ENCODE peak calls at places on chromosomes 16 and 17, in four cellular contexts. V, W, Z and A are unnamed samples.

GRCh38 chr17:79563237-79564013 is 47.4 kb downstream of the RBFOX3 start:
- DNase-seq in V (no peak), W (no peak), Z (no peak), A (no peak)

GRCh38 chr16:67718668-67719047 is 458 bp downstream of the GFOD2 start:
- DNase-seq in V (no peak), W (no peak), Z (no peak), A (no peak)

GRCh38 chr16:57178793-57179212 is 7.0 kb downstream of the PSME3IP1 start:
- DNase-seq in V (no peak), W (no peak), Z (no peak), A (no peak)

GRCh38 chr16:65120811-65121721 is 797 bp downstream of the CDH11 start:
- DNase-seq in V (no peak), W (peak), Z (no peak), A (no peak)

GRCh38 chr16:71883849-71884638 is at the start of gene ZNF821:
- DNase-seq in V (no peak), W (peak), Z (peak), A (peak)

GRCh38 chr17:2598166-2598565 is 4.7 kb downstream of the PAFAH1B1 start:
- DNase-seq in V (no peak), W (no peak), Z (no peak), A (no peak)

GRCh38 chr17:1110844-1111598 is 68.8 kb downstream of the ABR start:
- DNase-seq in V (no peak), W (peak), Z (no peak), A (no peak)

GRCh38 chr17:4968166-4968915 is 724 bp upstream of the SPAG7 start:
- DNase-seq in V (no peak), W (peak), Z (no peak), A (peak)

GRCh38 chr17:4900231-4901107 is 1.1 kb downstream of the C17orf107 start:
- DNase-seq in V (no peak), W (no peak), Z (no peak), A (no peak)

GRCh38 chr17:48194097-48194550 is 86.6 kb downstream of the SNX11 start:
- DNase-seq in V (no peak), W (no peak), Z (no peak), A (no peak)

GRCh38 chr16:11515540-11516430 is 70.9 kb downstream of the LITAF start:
- DNase-seq in V (no peak), W (no peak), Z (no peak), A (no peak)

GRCh38 chr17:59666235-59666634 is 41.0 kb downstream of the PTRH2 start:
- DNase-seq in V (no peak), W (no peak), Z (no peak), A (no peak)

GRCh38 chr16:87276091-87276561 is 41.1 kb downstream of the C16orf95 start:
- DNase-seq in V (no peak), W (no peak), Z (no peak), A (no peak)

GRCh38 chr16:88516666-88517065 is 53.5 kb upstream of the ZC3H18 start:
- DNase-seq in V (no peak), W (no peak), Z (no peak), A (no peak)

GRCh38 chr17:8835106-8835505 is 32.4 kb downstream of the PIK3R6 start:
- DNase-seq in V (no peak), W (no peak), Z (no peak), A (no peak)

GRCh38 chr17:1939979-1940809 is 84.9 kb downstream of the RTN4RL1 start:
- DNase-seq in V (no peak), W (peak), Z (no peak), A (no peak)

GRCh38 chr16:84826558-84826941 is 6.8 kb downstream of the CRISPLD2 start:
- DNase-seq in V (no peak), W (peak), Z (no peak), A (no peak)

GRCh38 chr17:6508519-6509294 is 47.6 kb downstream of the PITPNM3 start:
- DNase-seq in V (no peak), W (no peak), Z (no peak), A (no peak)

GRCh38 chr16:28263305-28263704 is 29.0 kb upstream of the SBK1 start:
- DNase-seq in V (no peak), W (no peak), Z (no peak), A (no peak)

GRCh38 chr16:27591837-27592236 is 41.9 kb downstream of the KATNIP start:
- DNase-seq in V (no peak), W (no peak), Z (no peak), A (no peak)

GRCh38 chr17:27873746-27874145 is 19.4 kb downstream of the LYRM9 start:
- DNase-seq in V (no peak), W (no peak), Z (no peak), A (no peak)

GRCh38 chr17:80025796-80026195 is 9.9 kb downstream of the TBC1D16 start:
- DNase-seq in V (no peak), W (no peak), Z (no peak), A (no peak)

GRCh38 chr17:57043276-57043675 is 41.8 kb upstream of the AKAP1 start:
- DNase-seq in V (no peak), W (no peak), Z (no peak), A (no peak)

GRCh38 chr16:1323296-1324239 is 9.9 kb upstream of the BAIAP3 start:
- DNase-seq in V (no peak), W (no peak), Z (no peak), A (no peak)

GRCh38 chr17:76293106-76293505 is 15.0 kb downstream of the QRICH2 start:
- DNase-seq in V (no peak), W (no peak), Z (no peak), A (no peak)

GRCh38 chr17:50604470-50604869 is 30.2 kb upstream of the ABCC3 start:
- DNase-seq in V (no peak), W (peak), Z (no peak), A (no peak)

GRCh38 chr17:55710410-55710809 is 12.3 kb downstream of the TMEM100 start:
- DNase-seq in V (no peak), W (no peak), Z (no peak), A (no peak)

GRCh38 chr16:68564367-68564985 is 25.4 kb downstream of the ZFP90 start:
- DNase-seq in V (no peak), W (no peak), Z (no peak), A (no peak)

GRCh38 chr16:67833035-67833417 is 9.1 kb upstream of the THAP11 start:
- DNase-seq in V (no peak), W (no peak), Z (no peak), A (peak)

GRCh38 chr16:66427871-66428681 is 981 bp downstream of the BEAN1 start:
- DNase-seq in V (no peak), W (peak), Z (no peak), A (no peak)

GRCh38 chr17:77287432-77288068 is 146.8 kb downstream of the SEC14L1 start:
- DNase-seq in V (no peak), W (peak), Z (no peak), A (no peak)

GRCh38 chr16:46690281-46691178 is 1.1 kb downstream of the ORC6 start:
- DNase-seq in V (no peak), W (no peak), Z (no peak), A (no peak)

GRCh38 chr16:11035096-11035495 is 90.7 kb downstream of the CLEC16A start:
- DNase-seq in V (no peak), W (no peak), Z (no peak), A (no peak)

GRCh38 chr17:45022288-45022648 is 29.2 kb downstream of the DCAKD start:
- DNase-seq in V (no peak), W (no peak), Z (no peak), A (no peak)

GRCh38 chr17:50372708-50373556 is at the start of the genes EME1 and MRPL27:
- DNase-seq in V (peak), W (peak), Z (peak), A (peak)

DNA sequence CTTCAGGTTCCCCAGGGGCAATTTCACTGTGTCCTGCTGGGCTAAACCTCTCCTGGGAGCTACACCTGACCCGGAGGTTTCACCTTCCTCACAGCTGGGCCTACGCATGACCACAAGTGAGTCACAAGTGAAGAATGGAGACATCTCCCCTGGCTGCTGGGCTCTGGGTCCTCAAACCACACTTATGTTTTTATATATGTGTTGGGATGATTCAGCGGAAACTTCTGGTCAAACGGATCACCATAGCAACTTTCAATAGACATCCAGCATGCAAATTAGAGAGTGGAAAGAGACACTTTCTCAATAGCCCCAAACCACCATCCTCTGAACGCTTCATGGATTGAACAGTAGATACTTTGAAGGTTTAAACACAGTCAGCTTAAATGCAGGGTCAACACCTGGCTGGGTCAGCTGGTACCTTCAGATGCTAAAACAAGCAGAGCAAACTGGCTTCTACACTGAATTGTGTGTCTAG is 28.0 kb upstream of the MAF start:
- DNase-seq in V (peak), W (no peak), Z (no peak), A (no peak)
- TF ChIP-seq NRF1 in V (no peak), W (no peak), Z (no peak), A (no peak)

DNA sequence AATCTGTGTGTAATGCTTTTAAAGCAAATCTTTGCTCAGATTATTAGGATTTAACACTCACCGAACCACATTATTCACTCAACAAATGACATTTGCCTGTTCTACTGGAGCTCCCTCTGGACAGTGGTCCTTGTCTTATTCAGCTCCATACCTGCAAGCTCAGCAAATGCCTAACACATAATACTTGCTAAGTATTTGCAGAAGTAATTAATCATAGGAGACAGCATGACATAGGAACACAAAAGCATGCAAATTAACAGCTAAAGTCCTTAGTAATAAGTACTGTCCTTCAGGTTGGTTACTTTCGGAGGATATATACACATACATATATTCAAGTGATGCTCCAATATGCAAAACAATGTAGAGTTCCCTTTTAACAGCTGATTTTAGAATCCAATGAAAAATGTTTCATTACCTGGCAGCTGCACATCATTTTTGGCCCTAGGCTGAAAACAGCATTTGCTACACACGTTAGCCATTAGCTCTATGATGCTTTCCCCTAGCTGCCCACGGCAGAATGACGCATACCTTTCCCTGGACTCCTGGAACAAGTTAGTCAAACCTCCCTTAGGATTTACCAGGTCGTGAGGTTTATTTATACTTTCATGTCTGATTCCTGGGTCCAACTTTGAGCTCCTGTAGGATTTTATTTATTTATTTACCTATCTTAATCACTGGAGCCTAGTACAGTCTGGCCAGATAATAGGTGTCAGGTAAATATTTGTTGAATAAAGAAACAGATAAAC is 8.6 kb downstream of the BRD7 start:
- DNase-seq in V (no peak), W (no peak), Z (no peak), A (no peak)
- TF ChIP-seq NRF1 in V (no peak), W (no peak), Z (no peak), A (no peak)

DNA sequence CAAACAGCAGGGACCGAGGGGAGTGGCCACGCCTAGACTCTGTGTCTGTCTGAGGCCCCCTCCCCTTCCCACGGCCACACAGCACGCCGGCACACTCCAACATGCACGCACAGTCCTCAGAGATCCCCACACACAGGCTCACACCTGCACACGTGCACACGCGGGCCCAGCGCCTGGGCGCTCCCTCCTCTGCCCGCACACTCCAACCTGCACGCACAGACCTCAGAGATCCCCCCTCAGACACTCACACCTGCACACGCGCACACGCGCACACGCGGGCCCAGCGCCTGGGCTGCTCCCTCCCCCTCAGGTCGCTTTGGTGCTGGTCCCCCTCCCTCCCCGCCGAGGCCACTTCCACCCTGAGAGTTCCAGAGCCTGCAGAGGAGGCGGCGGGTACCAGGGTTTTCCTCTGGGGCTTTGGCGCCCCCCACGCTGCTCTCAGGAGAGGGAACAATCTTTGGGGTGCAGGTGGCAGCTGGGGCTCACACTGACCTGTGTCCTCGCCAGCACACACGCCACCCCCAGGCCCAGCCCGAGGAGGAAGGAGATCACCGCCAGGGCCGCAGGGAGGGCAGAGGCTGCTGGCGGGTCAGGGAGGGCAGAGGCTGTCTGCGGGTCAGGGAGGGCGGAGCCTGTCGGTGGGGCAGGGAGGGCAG is 1.6 kb downstream of the CD7 start:
- DNase-seq in V (no peak), W (no peak), Z (no peak), A (no peak)
- TF ChIP-seq NRF1 in V (no peak), W (no peak), Z (no peak), A (no peak)

GRCh38 chr16:50285406-50286003 is 19.2 kb downstream of the ADCY7 start:
- DNase-seq in V (no peak), W (no peak), Z (no peak), A (no peak)

GRCh38 chr16:50282955-50283631 is 16.7 kb downstream of the ADCY7 start:
- DNase-seq in V (no peak), W (no peak), Z (no peak), A (no peak)

GRCh38 chr16:50282010-50282538 is 15.7 kb downstream of the ADCY7 start:
- DNase-seq in V (peak), W (no peak), Z (no peak), A (peak)

GRCh38 chr16:50286681-50287080 is 20.3 kb downstream of the ADCY7 start:
- DNase-seq in V (no peak), W (no peak), Z (no peak), A (no peak)

DNA sequence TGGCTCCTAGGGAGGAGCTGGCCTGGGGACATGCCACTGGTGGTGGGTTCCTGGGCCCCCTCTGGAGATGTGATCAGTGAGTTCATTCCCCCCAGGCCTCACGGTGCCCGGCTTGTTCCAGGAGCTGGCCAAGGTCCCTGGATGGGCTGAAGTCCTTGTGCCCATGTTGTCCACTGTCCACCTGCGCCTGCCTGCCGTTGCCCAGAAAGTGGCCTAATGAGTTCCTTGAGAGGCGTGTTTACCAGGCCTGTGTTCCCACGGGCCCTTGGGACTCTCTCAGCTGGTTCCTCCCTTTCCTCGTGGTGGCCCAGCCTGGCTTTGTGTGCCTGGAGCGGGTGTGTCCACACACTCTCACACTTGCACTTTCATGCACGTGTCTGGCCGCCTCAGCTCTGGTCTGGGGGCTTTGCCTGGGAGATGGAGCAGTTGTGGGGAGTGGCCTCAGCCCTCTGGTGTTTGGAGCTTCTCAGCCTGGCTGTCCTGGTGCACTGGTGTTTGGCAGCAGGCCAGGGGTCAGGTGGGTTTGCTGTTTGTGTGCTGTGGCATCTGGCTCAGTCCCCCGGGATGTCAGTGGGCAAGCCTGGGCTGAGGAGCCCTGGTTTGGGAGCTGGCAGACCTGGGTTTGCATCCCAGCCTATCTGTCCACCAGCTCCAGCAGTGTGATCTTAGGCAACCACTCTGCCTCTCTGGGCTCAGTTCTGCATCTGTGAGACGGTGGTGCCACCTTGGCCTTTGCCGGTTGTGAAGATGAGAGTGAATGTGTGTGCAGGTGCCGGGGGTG is 18.0 kb downstream of the ADCY7 start:
- DNase-seq in V (no peak), W (peak), Z (no peak), A (no peak)
- TF ChIP-seq NRF1 in V (no peak), W (no peak), Z (no peak), A (no peak)

GRCh38 chr17:17183744-17184143 is 22.4 kb downstream of the PLD6 start:
- DNase-seq in V (no peak), W (no peak), Z (no peak), A (no peak)

GRCh38 chr17:17188586-17188985 is 17.5 kb downstream of the PLD6 start:
- DNase-seq in V (no peak), W (no peak), Z (no peak), A (no peak)

GRCh38 chr17:17182601-17183136 is 23.5 kb downstream of the PLD6 start:
- DNase-seq in V (no peak), W (no peak), Z (no peak), A (no peak)

GRCh38 chr17:17186551-17187505 is 19.3 kb downstream of the PLD6 start:
- DNase-seq in V (no peak), W (peak), Z (no peak), A (no peak)

DNA sequence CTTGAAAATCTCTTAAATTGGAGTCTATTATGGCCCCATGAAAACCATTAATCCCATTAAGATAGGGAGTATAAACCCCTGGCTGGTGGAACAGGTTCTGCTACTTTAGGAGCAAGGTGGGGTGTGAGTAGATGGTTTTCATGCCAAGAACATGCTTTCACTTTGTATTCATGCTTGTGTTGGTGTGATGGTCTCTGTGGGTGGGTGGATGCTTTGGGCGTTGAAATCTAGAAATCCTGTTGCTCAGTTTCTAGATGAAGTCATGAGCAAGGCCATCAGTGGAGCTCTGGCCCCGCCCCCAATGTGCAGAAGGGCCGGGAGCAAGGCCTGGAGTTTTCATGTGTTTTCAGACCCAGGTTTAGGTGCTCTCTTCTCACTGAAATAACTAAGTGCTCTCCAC is 20.1 kb downstream of the PLD6 start:
- DNase-seq in V (no peak), W (no peak), Z (no peak), A (no peak)
- TF ChIP-seq NRF1 in V (no peak), W (no peak), Z (no peak), A (no peak)